ENCODE peak calls at places on chromosomes 12 and 14, in seven cellular contexts. One of them, this sample, is unnamed.

GRCh38 chr14:33762462-33762861 is 188.4 kb downstream of the EGLN3 start:
- DNase-seq in ovary: no peak
- DNase-seq in vagina: no peak
- DNase-seq in lower leg skin: no peak
- DNase-seq in breast epithelium: no peak
- DNase-seq in H54: no peak
- DNase-seq in stomach: no peak
- DNase-seq in this sample: no peak

GRCh38 chr12:106112094-106112822 is 26.5 kb downstream of the NUAK1 start:
- DNase-seq in ovary: no peak
- DNase-seq in lower leg skin: peak
- DNase-seq in breast epithelium: peak
- DNase-seq in vagina: no peak
- DNase-seq in H54: no peak
- DNase-seq in stomach: no peak
- DNase-seq in this sample: no peak

GRCh38 chr12:12240671-12241345 is 26.0 kb downstream of the LRP6 start:
- DNase-seq in stomach: no peak
- DNase-seq in breast epithelium: no peak
- DNase-seq in H54: no peak
- DNase-seq in vagina: no peak
- DNase-seq in lower leg skin: no peak
- DNase-seq in ovary: no peak
- DNase-seq in this sample: no peak

GRCh38 chr12:124686001-124686884 is 118.8 kb upstream of the NCOR2 start:
- DNase-seq in vagina: no peak
- DNase-seq in lower leg skin: no peak
- DNase-seq in H54: peak
- DNase-seq in breast epithelium: no peak
- DNase-seq in stomach: no peak
- DNase-seq in ovary: peak
- DNase-seq in this sample: peak

GRCh38 chr12:57211791-57212700 is 4.5 kb upstream of the NXPH4 start:
- DNase-seq in ovary: peak
- DNase-seq in vagina: no peak
- DNase-seq in lower leg skin: no peak
- DNase-seq in H54: no peak
- DNase-seq in stomach: no peak
- DNase-seq in breast epithelium: no peak
- DNase-seq in this sample: peak

GRCh38 chr12:82120901-82121300 is 237.3 kb downstream of the CCDC59 start:
- DNase-seq in vagina: no peak
- DNase-seq in breast epithelium: no peak
- DNase-seq in H54: no peak
- DNase-seq in stomach: no peak
- DNase-seq in lower leg skin: no peak
- DNase-seq in ovary: no peak
- DNase-seq in this sample: no peak

GRCh38 chr12:116880817-116881324 is 370 bp downstream of the HRK start:
- DNase-seq in breast epithelium: no peak
- DNase-seq in stomach: peak
- DNase-seq in ovary: no peak
- DNase-seq in vagina: no peak
- DNase-seq in lower leg skin: no peak
- DNase-seq in H54: peak
- DNase-seq in this sample: no peak

GRCh38 chr14:41607966-41608663 is 1.4 kb downstream of the LRFN5 start:
- DNase-seq in lower leg skin: no peak
- DNase-seq in vagina: no peak
- DNase-seq in ovary: no peak
- DNase-seq in breast epithelium: no peak
- DNase-seq in stomach: no peak
- DNase-seq in H54: no peak
- DNase-seq in this sample: no peak

GRCh38 chr14:61514006-61514830 is 181.1 kb upstream of the HIF1A start:
- DNase-seq in ovary: no peak
- DNase-seq in H54: no peak
- DNase-seq in lower leg skin: no peak
- DNase-seq in stomach: no peak
- DNase-seq in vagina: no peak
- DNase-seq in breast epithelium: no peak
- DNase-seq in this sample: no peak

GRCh38 chr12:40271981-40272664 is 47.3 kb downstream of the LRRK2 start:
- DNase-seq in vagina: no peak
- DNase-seq in H54: no peak
- DNase-seq in ovary: no peak
- DNase-seq in breast epithelium: no peak
- DNase-seq in stomach: no peak
- DNase-seq in lower leg skin: no peak
- DNase-seq in this sample: no peak

GRCh38 chr12:130357241-130357640 is 19.6 kb downstream of the PIWIL1 start:
- DNase-seq in ovary: no peak
- DNase-seq in H54: no peak
- DNase-seq in vagina: no peak
- DNase-seq in breast epithelium: no peak
- DNase-seq in lower leg skin: no peak
- DNase-seq in stomach: no peak
- DNase-seq in this sample: no peak

GRCh38 chr12:32270818-32271710 is 128.3 kb upstream of the FGD4 start:
- DNase-seq in stomach: no peak
- DNase-seq in lower leg skin: no peak
- DNase-seq in breast epithelium: no peak
- DNase-seq in vagina: no peak
- DNase-seq in H54: no peak
- DNase-seq in ovary: no peak
- DNase-seq in this sample: no peak

GRCh38 chr14:90384543-90384911 is 12.3 kb upstream of the CALM1 start:
- DNase-seq in stomach: no peak
- DNase-seq in lower leg skin: no peak
- DNase-seq in vagina: no peak
- DNase-seq in breast epithelium: no peak
- DNase-seq in ovary: no peak
- DNase-seq in H54: no peak
- DNase-seq in this sample: no peak

GRCh38 chr14:105240811-105241576 is 7.3 kb upstream of the BTBD6 start:
- DNase-seq in breast epithelium: no peak
- DNase-seq in lower leg skin: no peak
- DNase-seq in stomach: no peak
- DNase-seq in ovary: no peak
- DNase-seq in H54: no peak
- DNase-seq in vagina: no peak
- DNase-seq in this sample: no peak

GRCh38 chr12:89070603-89071002 is 281.7 kb downstream of the DUSP6 start:
- DNase-seq in ovary: no peak
- DNase-seq in H54: no peak
- DNase-seq in breast epithelium: no peak
- DNase-seq in stomach: no peak
- DNase-seq in vagina: no peak
- DNase-seq in lower leg skin: no peak
- DNase-seq in this sample: no peak

GRCh38 chr14:65618996-65619395 is 206.5 kb downstream of the FUT8 start:
- DNase-seq in vagina: no peak
- DNase-seq in H54: no peak
- DNase-seq in lower leg skin: no peak
- DNase-seq in breast epithelium: no peak
- DNase-seq in stomach: no peak
- DNase-seq in ovary: no peak
- DNase-seq in this sample: no peak

GRCh38 chr14:73467377-73467776 is 9.0 kb upstream of the NUMB start:
- DNase-seq in vagina: no peak
- DNase-seq in H54: no peak
- DNase-seq in breast epithelium: no peak
- DNase-seq in lower leg skin: no peak
- DNase-seq in stomach: no peak
- DNase-seq in ovary: no peak
- DNase-seq in this sample: no peak

GRCh38 chr14:73173092-73173735 is 36.9 kb downstream of the PSEN1 start:
- DNase-seq in vagina: no peak
- DNase-seq in breast epithelium: no peak
- DNase-seq in stomach: no peak
- DNase-seq in H54: no peak
- DNase-seq in lower leg skin: no peak
- DNase-seq in ovary: no peak
- DNase-seq in this sample: no peak

GRCh38 chr14:35286707-35287106 is 5.5 kb upstream of the PSMA6 start:
- DNase-seq in vagina: no peak
- DNase-seq in H54: no peak
- DNase-seq in lower leg skin: no peak
- DNase-seq in ovary: no peak
- DNase-seq in stomach: no peak
- DNase-seq in breast epithelium: no peak
- DNase-seq in this sample: no peak

GRCh38 chr12:28083816-28084678 is 106.2 kb upstream of the CCDC91 start:
- DNase-seq in lower leg skin: no peak
- DNase-seq in breast epithelium: no peak
- DNase-seq in stomach: no peak
- DNase-seq in ovary: no peak
- DNase-seq in vagina: no peak
- DNase-seq in H54: no peak
- DNase-seq in this sample: no peak

GRCh38 chr12:6970096-6970527 is 352 bp downstream of the PHB2 start:
- DNase-seq in H54: no peak
- DNase-seq in vagina: no peak
- DNase-seq in stomach: no peak
- DNase-seq in lower leg skin: no peak
- DNase-seq in breast epithelium: no peak
- DNase-seq in ovary: peak
- DNase-seq in this sample: peak

GRCh38 chr14:60681271-60681670 is 32.0 kb upstream of the SIX1 start:
- DNase-seq in breast epithelium: no peak
- DNase-seq in stomach: no peak
- DNase-seq in lower leg skin: no peak
- DNase-seq in ovary: no peak
- DNase-seq in vagina: no peak
- DNase-seq in H54: no peak
- DNase-seq in this sample: no peak

GRCh38 chr12:481422-481821 is 21.7 kb downstream of the B4GALNT3 start:
- DNase-seq in breast epithelium: no peak
- DNase-seq in lower leg skin: no peak
- DNase-seq in vagina: no peak
- DNase-seq in ovary: peak
- DNase-seq in stomach: peak
- DNase-seq in H54: no peak
- DNase-seq in this sample: peak

GRCh38 chr14:89214221-89214965 is 202.6 kb downstream of the FOXN3 start:
- DNase-seq in H54: no peak
- DNase-seq in lower leg skin: peak
- DNase-seq in breast epithelium: peak
- DNase-seq in ovary: no peak
- DNase-seq in stomach: peak
- DNase-seq in vagina: no peak
- DNase-seq in this sample: no peak

GRCh38 chr14:93033983-93034670 is 81.6 kb downstream of the ITPK1 start:
- DNase-seq in ovary: no peak
- DNase-seq in breast epithelium: no peak
- DNase-seq in lower leg skin: no peak
- DNase-seq in vagina: no peak
- DNase-seq in stomach: no peak
- DNase-seq in H54: no peak
- DNase-seq in this sample: no peak

GRCh38 chr14:63641473-63642228 is at the start of gene WDR89:
- DNase-seq in H54: peak
- DNase-seq in vagina: peak
- DNase-seq in ovary: peak
- DNase-seq in lower leg skin: peak
- DNase-seq in stomach: peak
- DNase-seq in breast epithelium: peak
- DNase-seq in this sample: peak
- TF ChIP-seq POLR2A in H54: peak
- TF ChIP-seq POLR2A in vagina: peak
- TF ChIP-seq POLR2A in ovary: peak
- TF ChIP-seq POLR2A in lower leg skin: no peak
- TF ChIP-seq POLR2A in stomach: no peak
- TF ChIP-seq POLR2A in breast epithelium: peak
- TF ChIP-seq POLR2A in this sample: peak

DNA sequence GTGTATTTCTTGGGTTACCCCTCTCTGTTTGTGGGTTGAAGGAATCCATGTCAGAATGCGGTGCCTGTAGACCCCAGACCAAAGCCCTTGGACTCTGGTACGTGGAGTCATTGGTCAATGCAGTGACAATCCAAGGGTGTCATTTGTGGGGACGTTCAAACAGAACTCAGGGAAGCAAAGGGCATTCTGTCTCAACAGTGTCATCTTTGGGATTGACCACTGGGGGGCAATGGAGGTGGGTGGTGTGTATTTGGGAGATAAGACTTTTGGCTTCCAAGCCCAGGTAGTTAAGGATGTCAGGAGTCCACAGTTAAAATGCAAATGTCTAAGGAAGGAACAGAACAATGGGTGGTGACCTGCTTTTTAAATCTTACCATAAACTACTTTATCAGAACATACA is 54.6 kb upstream of the CCDC175 start:
- DNase-seq in ovary: no peak
- DNase-seq in lower leg skin: no peak
- DNase-seq in vagina: no peak
- DNase-seq in breast epithelium: no peak
- DNase-seq in stomach: no peak
- DNase-seq in H54: no peak
- DNase-seq in this sample: no peak
- TF ChIP-seq POLR2A in ovary: no peak
- TF ChIP-seq POLR2A in lower leg skin: no peak
- TF ChIP-seq POLR2A in vagina: no peak
- TF ChIP-seq POLR2A in breast epithelium: no peak
- TF ChIP-seq POLR2A in stomach: no peak
- TF ChIP-seq POLR2A in H54: no peak
- TF ChIP-seq POLR2A in this sample: no peak

DNA sequence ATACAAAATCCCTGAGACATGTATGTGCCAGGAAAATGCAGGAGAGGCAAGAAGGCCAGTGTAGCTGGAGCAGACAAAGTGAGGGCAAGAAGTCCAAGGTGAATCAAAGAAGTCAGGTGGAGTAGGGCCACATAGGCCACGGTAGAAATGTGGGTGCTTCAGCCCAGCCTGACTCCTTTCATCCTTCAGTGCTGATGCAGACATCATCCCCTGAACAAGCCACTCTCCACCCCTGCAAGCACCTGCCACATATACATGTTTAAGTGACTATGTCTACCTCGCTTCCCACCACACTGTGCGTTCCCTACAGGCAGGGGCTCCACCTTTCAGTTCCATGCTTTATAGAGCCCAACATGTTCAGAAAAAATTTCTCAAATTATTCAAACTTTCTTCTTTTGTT is 11.7 kb downstream of the SLC7A7 start:
- DNase-seq in stomach: no peak
- DNase-seq in lower leg skin: no peak
- DNase-seq in breast epithelium: no peak
- DNase-seq in vagina: no peak
- DNase-seq in H54: no peak
- DNase-seq in ovary: no peak
- DNase-seq in this sample: no peak
- TF ChIP-seq POLR2A in stomach: no peak
- TF ChIP-seq POLR2A in lower leg skin: no peak
- TF ChIP-seq POLR2A in breast epithelium: no peak
- TF ChIP-seq POLR2A in vagina: no peak
- TF ChIP-seq POLR2A in H54: no peak
- TF ChIP-seq POLR2A in ovary: no peak
- TF ChIP-seq POLR2A in this sample: no peak

DNA sequence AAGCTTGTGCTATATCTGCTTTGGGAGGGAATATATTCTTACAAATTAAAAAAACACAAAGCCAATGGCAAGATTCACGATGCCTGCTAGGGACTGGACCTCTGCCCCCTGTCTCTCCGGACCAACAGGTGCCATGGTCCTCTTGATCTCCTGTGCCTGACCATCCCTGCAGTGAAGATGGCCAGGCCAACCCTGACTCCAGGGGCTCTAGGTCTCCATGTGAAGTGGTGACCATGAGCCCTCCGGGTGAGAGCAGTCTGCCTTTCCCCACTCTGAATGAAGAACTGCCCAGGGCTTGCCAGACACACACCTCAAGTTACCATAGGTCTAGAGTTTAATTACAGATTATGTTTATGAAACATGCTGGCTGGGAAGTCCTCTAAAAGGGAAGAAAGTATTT is 1.5 kb downstream of the ARHGDIB start:
- DNase-seq in stomach: no peak
- DNase-seq in breast epithelium: no peak
- DNase-seq in ovary: no peak
- DNase-seq in lower leg skin: no peak
- DNase-seq in H54: no peak
- DNase-seq in vagina: no peak
- DNase-seq in this sample: no peak
- TF ChIP-seq POLR2A in stomach: no peak
- TF ChIP-seq POLR2A in breast epithelium: no peak
- TF ChIP-seq POLR2A in ovary: no peak
- TF ChIP-seq POLR2A in lower leg skin: no peak
- TF ChIP-seq POLR2A in H54: no peak
- TF ChIP-seq POLR2A in vagina: no peak
- TF ChIP-seq POLR2A in this sample: no peak

This sample was measured in uterus.